ENCODE peak calls at places on chromosome 21, in five cellular contexts. K is stomach, Z is H1, I is A549, A is heart left ventricle. M is an unnamed sample.

GRCh38 chr21:37939251-37939650 is 23.0 kb upstream of the KCNJ6 start:
- DNase-seq in K (no peak), Z (no peak), I (no peak), A (no peak), M (no peak)

GRCh38 chr21:38809170-38809878 is 3.6 kb downstream of the ETS2 start:
- DNase-seq in K (no peak), Z (peak), I (no peak), A (no peak), M (no peak)

GRCh38 chr21:45130324-45130774 is 56.0 kb downstream of the ADARB1 start:
- DNase-seq in K (no peak), Z (no peak), I (peak), A (no peak), M (no peak)

GRCh38 chr21:17270234-17270633 is 242.6 kb upstream of the CXADR start:
- DNase-seq in K (no peak), Z (no peak), I (peak), A (no peak), M (peak)

GRCh38 chr21:14273736-14274538 is 58.0 kb downstream of the RBM11 start:
- DNase-seq in K (peak), Z (peak), I (no peak), A (peak), M (no peak)

GRCh38 chr21:32392880-32393676 is at the start of gene URB1:
- DNase-seq in K (peak), Z (peak), I (peak), A (peak), M (peak)

GRCh38 chr21:45177039-45177438 is 102.7 kb downstream of the ADARB1 start:
- DNase-seq in K (no peak), Z (no peak), I (no peak), A (no peak), M (no peak)

GRCh38 chr21:31660134-31660565 is 657 bp downstream of the SOD1 start:
- DNase-seq in K (no peak), Z (no peak), I (peak), A (no peak), M (no peak)

GRCh38 chr21:37057614-37058013 is 15.3 kb downstream of the PIGP start:
- DNase-seq in K (no peak), Z (no peak), I (no peak), A (no peak), M (no peak)

GRCh38 chr21:45386336-45386727 is 18.6 kb upstream of the COL18A1 start:
- DNase-seq in K (no peak), Z (no peak), I (no peak), A (peak), M (no peak)

GRCh38 chr21:45385549-45386050 is 19.4 kb upstream of the COL18A1 start:
- DNase-seq in K (no peak), Z (no peak), I (no peak), A (peak), M (no peak)

GRCh38 chr21:45636921-45637646 is 6.4 kb upstream of the PCBP3 start:
- DNase-seq in K (no peak), Z (no peak), I (no peak), A (no peak), M (no peak)

GRCh38 chr21:44756416-44757185 is 45.0 kb downstream of the UBE2G2 start:
- DNase-seq in K (no peak), Z (no peak), I (no peak), A (no peak), M (no peak)

GRCh38 chr21:46154155-46154954 is 1.0 kb downstream of the FTCD start:
- DNase-seq in K (peak), Z (peak), I (no peak), A (peak), M (no peak)

GRCh38 chr21:38910390-38911008 is 104.8 kb downstream of the ETS2 start:
- DNase-seq in K (no peak), Z (no peak), I (no peak), A (no peak), M (no peak)

GRCh38 chr21:14482165-14482564 is 64.0 kb downstream of the SAMSN1 start:
- DNase-seq in K (no peak), Z (no peak), I (no peak), A (no peak), M (no peak)

GRCh38 chr21:39153373-39153772 is 29.9 kb downstream of the PSMG1 start:
- DNase-seq in K (no peak), Z (no peak), I (no peak), A (no peak), M (no peak)

GRCh38 chr21:20108976-20109375 is 889.2 kb upstream of the NCAM2 start:
- DNase-seq in K (no peak), Z (no peak), I (no peak), A (no peak), M (no peak)

GRCh38 chr21:20418353-20418752 is 579.9 kb upstream of the NCAM2 start:
- DNase-seq in K (no peak), Z (no peak), I (no peak), A (no peak), M (no peak)

GRCh38 chr21:44871576-44872265 is 1.8 kb downstream of the PTTG1IP start:
- DNase-seq in K (peak), Z (no peak), I (no peak), A (peak), M (no peak)

GRCh38 chr21:38958940-38959685 is 153.4 kb downstream of the ETS2 start:
- DNase-seq in K (no peak), Z (no peak), I (no peak), A (no peak), M (no peak)

GRCh38 chr21:44789880-44790279 is 11.7 kb downstream of the UBE2G2 start:
- DNase-seq in K (no peak), Z (no peak), I (no peak), A (no peak), M (no peak)

GRCh38 chr21:17506936-17507335 is 5.9 kb upstream of the CXADR start:
- DNase-seq in K (peak), Z (no peak), I (no peak), A (no peak), M (no peak)

GRCh38 chr21:26849428-26850115 is 4.4 kb upstream of the ADAMTS1 start:
- DNase-seq in K (no peak), Z (no peak), I (no peak), A (no peak), M (no peak)

GRCh38 chr21:26847951-26848350 is 2.7 kb upstream of the ADAMTS1 start:
- DNase-seq in K (no peak), Z (no peak), I (no peak), A (no peak), M (no peak)

GRCh38 chr21:26851109-26851944 is 6.1 kb upstream of the ADAMTS1 start:
- DNase-seq in K (no peak), Z (no peak), I (no peak), A (no peak), M (no peak)

GRCh38 chr21:26852422-26852821 is 7.2 kb upstream of the ADAMTS1 start:
- DNase-seq in K (no peak), Z (no peak), I (no peak), A (no peak), M (no peak)

GRCh38 chr21:26850116-26850643 is 5.0 kb upstream of the ADAMTS1 start:
- DNase-seq in K (no peak), Z (no peak), I (no peak), A (no peak), M (no peak)
- TF ChIP-seq CTCF in K (no peak), Z (peak), I (peak), A (peak), M (peak)

GRCh38 chr21:43363506-43364260 is 63.2 kb downstream of the SIK1 start:
- DNase-seq in K (no peak), Z (no peak), I (no peak), A (no peak), M (no peak)

GRCh38 chr21:43364261-43364510 is 62.7 kb downstream of the SIK1 start:
- DNase-seq in K (no peak), Z (no peak), I (no peak), A (no peak), M (no peak)

GRCh38 chr21:43365611-43366426 is 61.1 kb downstream of the SIK1 start:
- DNase-seq in K (no peak), Z (no peak), I (no peak), A (no peak), M (no peak)

GRCh38 chr21:43366656-43367055 is 60.3 kb downstream of the SIK1 start:
- DNase-seq in K (no peak), Z (no peak), I (no peak), A (no peak), M (no peak)

DNA sequence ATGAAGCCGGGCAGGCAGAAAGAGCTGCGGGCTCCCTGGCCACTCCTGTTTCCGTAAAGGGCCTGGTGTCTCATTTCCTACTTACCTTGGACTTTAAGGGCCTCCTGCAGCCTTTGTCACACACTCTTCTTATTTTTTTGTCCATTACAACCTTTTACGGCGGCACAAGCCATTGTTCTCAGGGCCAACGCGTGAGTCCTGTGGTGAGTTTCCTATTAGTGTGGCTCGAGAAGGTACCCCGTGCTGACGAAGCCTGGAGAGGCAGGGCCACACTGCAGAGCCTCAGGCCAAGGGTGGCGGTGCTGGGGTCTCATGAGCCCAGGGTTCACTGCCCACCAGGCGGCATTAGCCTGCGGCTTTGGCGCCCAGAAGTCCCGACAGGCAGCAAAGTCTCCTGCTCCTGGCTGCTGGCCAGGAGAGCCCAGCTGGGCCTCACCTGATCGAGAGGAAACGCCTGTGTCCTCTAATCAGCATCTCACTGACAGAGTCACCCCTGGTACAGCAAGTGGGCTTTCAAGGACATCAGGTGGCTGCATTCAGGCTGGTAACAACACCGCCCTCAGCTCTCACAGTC is 62.0 kb downstream of the SIK1 start:
- DNase-seq in K (peak), Z (no peak), I (no peak), A (no peak), M (no peak)
- H3K27ac ChIP-seq in K (no peak), Z (no peak), I (no peak), A (no peak), M (no peak)

GRCh38 chr21:34182436-34182835 is 109.1 kb downstream of the MRPS6 start:
- DNase-seq in K (no peak), Z (no peak), I (no peak), A (no peak), M (no peak)

GRCh38 chr21:34180826-34181359 is 107.5 kb downstream of the MRPS6 start:
- DNase-seq in K (no peak), Z (no peak), I (no peak), A (no peak), M (no peak)

GRCh38 chr21:34181418-34181817 is 108.0 kb downstream of the MRPS6 start:
- DNase-seq in K (no peak), Z (no peak), I (no peak), A (peak), M (no peak)

GRCh38 chr21:34179204-34179935 is 106.0 kb downstream of the MRPS6 start:
- DNase-seq in K (no peak), Z (no peak), I (no peak), A (no peak), M (no peak)

GRCh38 chr21:34180406-34180805 is 107.0 kb downstream of the MRPS6 start:
- DNase-seq in K (no peak), Z (no peak), I (no peak), A (no peak), M (no peak)
- H3K4me3 ChIP-seq in K (no peak), Z (no peak), I (no peak), A (no peak), M (no peak)

GRCh38 chr21:42265229-42265812 is 46.4 kb downstream of the ABCG1 start:
- DNase-seq in K (no peak), Z (no peak), I (no peak), A (peak), M (no peak)

GRCh38 chr21:42271065-42271464 is 44.1 kb downstream of the TFF3 start:
- DNase-seq in K (no peak), Z (no peak), I (no peak), A (no peak), M (no peak)

GRCh38 chr21:42272984-42273600 is 42.1 kb downstream of the TFF3 start:
- DNase-seq in K (no peak), Z (no peak), I (no peak), A (no peak), M (no peak)

GRCh38 chr21:42272109-42272962 is 42.9 kb downstream of the TFF3 start:
- DNase-seq in K (no peak), Z (no peak), I (no peak), A (no peak), M (no peak)

GRCh38 chr21:42269382-42269781 is 45.8 kb downstream of the TFF3 start:
- DNase-seq in K (no peak), Z (no peak), I (no peak), A (no peak), M (no peak)
- TF ChIP-seq CTCF in K (no peak), Z (no peak), I (no peak), A (no peak), M (no peak)

GRCh38 chr21:34364921-34365320 is 1.1 kb downstream of the KCNE2 start:
- DNase-seq in K (no peak), Z (no peak), I (no peak), A (no peak), M (no peak)

GRCh38 chr21:34367320-34367935 is 3.6 kb downstream of the KCNE2 start:
- DNase-seq in K (peak), Z (peak), I (peak), A (no peak), M (peak)

GRCh38 chr21:34363733-34364132 is at the start of gene KCNE2:
- DNase-seq in K (peak), Z (peak), I (no peak), A (no peak), M (no peak)

GRCh38 chr21:34362670-34363069 is 1.1 kb upstream of the KCNE2 start:
- DNase-seq in K (no peak), Z (peak), I (no peak), A (no peak), M (no peak)

GRCh38 chr21:34365794-34366193 is 2.0 kb downstream of the KCNE2 start:
- DNase-seq in K (peak), Z (peak), I (no peak), A (no peak), M (no peak)
- H3K27ac ChIP-seq in K (peak), Z (no peak), I (no peak), A (no peak), M (no peak)